ENCODE peak calls at places on chromosomes 11 and 22, in six cellular contexts. F, U, C, R, P and D are unnamed samples.

GRCh38 chr22:25536578-25536977 is 27.9 kb upstream of the GRK3 start:
- DNase-seq in F (no peak), U (no peak), C (no peak), R (peak; percentile 28), P (no peak), D (no peak)

GRCh38 chr22:38861170-38861874 is 10.7 kb downstream of the CBX6 start:
- DNase-seq in F (peak; percentile 35), U (no peak), C (no peak), R (no peak), P (no peak), D (no peak)

GRCh38 chr11:9704037-9704436 is 40.2 kb downstream of the SWAP70 start:
- DNase-seq in F (no peak), U (no peak), C (no peak), R (no peak), P (no peak), D (no peak)

GRCh38 chr11:123430736-123431356 is 777 bp downstream of the GRAMD1B start:
- DNase-seq in F (peak; percentile 83), U (peak; percentile 60), C (peak; percentile 38), R (peak; percentile 53), P (peak; percentile 56), D (peak; percentile 82)

GRCh38 chr11:118921121-118921928 is 4.4 kb downstream of the BCL9L start:
- DNase-seq in F (peak; percentile 86), U (peak; percentile 70), C (no peak), R (peak; percentile 96), P (peak; percentile 32), D (no peak)

GRCh38 chr11:2813141-2813908 is 72.2 kb downstream of the CDKN1C start:
- DNase-seq in F (peak; percentile 37), U (peak; percentile 78), C (no peak), R (peak; percentile 16), P (no peak), D (peak; percentile 80)

GRCh38 chr11:71352748-71353147 is 95.4 kb downstream of the DHCR7 start:
- DNase-seq in F (no peak), U (no peak), C (no peak), R (no peak), P (no peak), D (no peak)

GRCh38 chr22:27776410-27776958 is 25.1 kb downstream of the MN1 start:
- DNase-seq in F (no peak), U (no peak), C (no peak), R (no peak), P (no peak), D (no peak)

GRCh38 chr22:50490531-50491308 is 4.1 kb downstream of the MIOX start:
- DNase-seq in F (no peak), U (no peak), C (no peak), R (no peak), P (no peak), D (no peak)

GRCh38 chr22:40904101-40904500 is 42.2 kb upstream of the DNAJB7 start:
- DNase-seq in F (no peak), U (no peak), C (no peak), R (no peak), P (no peak), D (no peak)

GRCh38 chr11:102293873-102294601 is 23.2 kb upstream of the BIRC3 start:
- DNase-seq in F (no peak), U (peak; percentile 55), C (no peak), R (peak; percentile 77), P (peak; percentile 66), D (peak; percentile 30)

GRCh38 chr11:2582436-2582931 is 117.3 kb downstream of the KCNQ1OT1 start:
- DNase-seq in F (peak; percentile 45), U (peak; percentile 41), C (no peak), R (no peak), P (no peak), D (no peak)

GRCh38 chr11:86996953-86997570 is 40.7 kb upstream of the TMEM135 start:
- DNase-seq in F (no peak), U (no peak), C (no peak), R (no peak), P (no peak), D (no peak)

GRCh38 chr11:33455827-33456226 is 198.6 kb downstream of the HIPK3 start:
- DNase-seq in F (no peak), U (no peak), C (no peak), R (no peak), P (no peak), D (no peak)

GRCh38 chr11:6403539-6403938 is 13.3 kb downstream of the SMPD1 start:
- DNase-seq in F (no peak), U (no peak), C (no peak), R (no peak), P (no peak), D (no peak)

GRCh38 chr11:3962406-3962840 is 107.0 kb downstream of the STIM1 start:
- DNase-seq in F (no peak), U (peak; percentile 56), C (no peak), R (peak; percentile 65), P (no peak), D (no peak)

GRCh38 chr11:92131289-92131890 is 93.2 kb upstream of the FAT3 start:
- DNase-seq in F (no peak), U (no peak), C (no peak), R (peak; percentile 74), P (no peak), D (no peak)

GRCh38 chr11:90257158-90257525 is 34.3 kb upstream of the CHORDC1 start:
- DNase-seq in F (no peak), U (no peak), C (no peak), R (no peak), P (no peak), D (no peak)

GRCh38 chr22:29244785-29245625 is 22.8 kb downstream of the RHBDD3 start:
- DNase-seq in F (no peak), U (no peak), C (no peak), R (no peak), P (no peak), D (no peak)

GRCh38 chr22:42560781-42561180 is 7.0 kb downstream of the SERHL2 start:
- DNase-seq in F (no peak), U (peak; percentile 5), C (no peak), R (peak; percentile 38), P (peak; percentile 3), D (peak; percentile 38)

GRCh38 chr11:125070699-125071254 is 7.7 kb downstream of the SLC37A2 start:
- DNase-seq in F (peak; percentile 87), U (peak; percentile 31), C (no peak), R (peak; percentile 85), P (no peak), D (peak; percentile 60)

GRCh38 chr11:267491-267994 is 10.7 kb upstream of the NLRP6 start:
- DNase-seq in F (peak; percentile 74), U (no peak), C (no peak), R (no peak), P (peak; percentile 72), D (peak; percentile 78)

GRCh38 chr11:70020336-70021214 is 57.5 kb upstream of the ANO1 start:
- DNase-seq in F (peak; percentile 15), U (peak; percentile 67), C (no peak), R (peak; percentile 39), P (no peak), D (no peak)

GRCh38 chr11:70155386-70155785 is 47.7 kb upstream of the FADD start:
- DNase-seq in F (no peak), U (no peak), C (no peak), R (no peak), P (no peak), D (no peak)

GRCh38 chr11:63277345-63277943 is 34.0 kb upstream of the SLC22A25 start:
- DNase-seq in F (no peak), U (no peak), C (no peak), R (no peak), P (no peak), D (no peak)

GRCh38 chr22:50437511-50438304 is 37.1 kb downstream of the SBF1 start:
- DNase-seq in F (peak; percentile 52), U (no peak), C (no peak), R (no peak), P (no peak), D (no peak)

GRCh38 chr22:24437820-24438328 is 10.5 kb downstream of the ADORA2A start:
- DNase-seq in F (no peak), U (no peak), C (no peak), R (no peak), P (no peak), D (peak; percentile 53)

GRCh38 chr22:46878549-46878948 is 116.1 kb downstream of the TBC1D22A start:
- DNase-seq in F (no peak), U (no peak), C (no peak), R (peak; percentile 8), P (no peak), D (no peak)

GRCh38 chr11:121291896-121292502 is 572 bp upstream of the SC5D start:
- DNase-seq in F (no peak), U (peak; percentile 16), C (no peak), R (no peak), P (no peak), D (no peak)

GRCh38 chr11:76026862-76027261 is 179.4 kb downstream of the WNT11 start:
- DNase-seq in F (no peak), U (no peak), C (no peak), R (no peak), P (no peak), D (no peak)

GRCh38 chr22:25161916-25162530 is 37.6 kb upstream of the CRYBB3 start:
- DNase-seq in F (no peak), U (no peak), C (no peak), R (no peak), P (no peak), D (no peak)

GRCh38 chr11:2881974-2882362 is 3.6 kb downstream of the CDKN1C start:
- DNase-seq in F (no peak), U (no peak), C (no peak), R (no peak), P (no peak), D (no peak)

GRCh38 chr11:133928628-133929059 is 28.1 kb downstream of the IGSF9B start:
- DNase-seq in F (no peak), U (no peak), C (peak; percentile 72), R (no peak), P (peak; percentile 44), D (peak; percentile 89)

GRCh38 chr11:61820174-61820573 is 3.4 kb upstream of the FADS1 start:
- DNase-seq in F (no peak), U (peak; percentile 20), C (no peak), R (peak; percentile 80), P (no peak), D (no peak)

GRCh38 chr11:116808262-116809175 is 14.6 kb downstream of the APOA4 start:
- DNase-seq in F (peak; percentile 91), U (no peak), C (no peak), R (peak; percentile 97), P (no peak), D (no peak)

GRCh38 chr11:130774703-130775102 is 141.6 kb downstream of the SNX19 start:
- DNase-seq in F (no peak), U (no peak), C (no peak), R (no peak), P (no peak), D (no peak)